ENCODE peak calls at places on chromosome 9, in ten cellular contexts. H is mucosa of gallbladder; O is ACHN; W is AG09319; D is iPS-NIHi11; Z is GM12864; K is cardiac muscle cell; J is activated T-cell treated with anti-CD3 and anti-CD28 coated beads, Interleukin-2, amount 50 U/mL, for 4 hours; Y is foreskin fibroblast; R is effector CD8-positive, alpha-beta T cell. V is an unnamed sample.

GRCh38 chr9:85163415-85163814 is 493.9 kb downstream of the NTRK2 start:
- DNase-seq in Y (no peak), H (no peak), O (no peak), R (no peak), K (peak), Z (no peak), W (no peak), D (no peak), J (no peak), V (no peak)

GRCh38 chr9:124764774-124765438 is 6.2 kb downstream of the NR6A1 start:
- DNase-seq in Z (no peak), D (no peak), O (peak), W (no peak), H (no peak), K (peak), J (no peak), R (no peak), Y (no peak), V (peak)

GRCh38 chr9:84862786-84863185 is 193.3 kb downstream of the NTRK2 start:
- DNase-seq in W (no peak), O (no peak), D (peak), Z (no peak), Y (peak), K (peak), H (no peak), R (no peak), J (no peak), V (peak)

GRCh38 chr9:115275753-115276152 is 157.8 kb upstream of the TNC start:
- DNase-seq in O (no peak), H (peak), W (no peak), D (no peak), J (no peak), Z (no peak), K (no peak), Y (no peak), R (no peak), V (no peak)

GRCh38 chr9:115018547-115019435 is 88.4 kb upstream of the TNFSF8 start:
- DNase-seq in Z (no peak), O (no peak), K (peak), J (no peak), R (no peak), W (peak), D (no peak), H (no peak), Y (peak), V (peak)

GRCh38 chr9:112338561-112338960 is 5.1 kb upstream of the PTBP3 start:
- DNase-seq in K (no peak), W (no peak), Z (no peak), D (no peak), O (peak), Y (peak), H (no peak), R (no peak), J (no peak), V (no peak)

GRCh38 chr9:131807131-131807990 is 67.5 kb upstream of the RAPGEF1 start:
- DNase-seq in D (peak), O (no peak), Z (no peak), W (no peak), J (no peak), K (no peak), R (no peak), H (no peak), Y (no peak), V (peak)

GRCh38 chr9:69932901-69933300 is 110.7 kb upstream of the MAMDC2 start:
- DNase-seq in J (no peak), K (peak), O (peak), H (no peak), W (no peak), Z (no peak), D (no peak), Y (no peak), R (no peak), V (peak)

GRCh38 chr9:131757549-131757948 is 17.7 kb upstream of the RAPGEF1 start:
- DNase-seq in D (no peak), W (no peak), H (no peak), K (no peak), Y (no peak), J (no peak), R (no peak), Z (no peak), O (no peak), V (no peak)

GRCh38 chr9:88501086-88501485 is 33.9 kb upstream of the NXNL2 start:
- DNase-seq in H (no peak), R (no peak), D (no peak), O (no peak), Y (no peak), Z (no peak), K (no peak), J (no peak), W (no peak), V (no peak)

GRCh38 chr9:131635285-131635684 is 90.0 kb downstream of the PRRT1B start:
- DNase-seq in H (peak), J (peak), W (peak), K (peak), R (peak), O (peak), D (peak), Y (peak), Z (no peak), V (peak)

GRCh38 chr9:79980440-79980839 is 408.7 kb downstream of the TLE4 start:
- DNase-seq in D (no peak), J (no peak), W (no peak), K (no peak), R (no peak), H (no peak), Y (no peak), O (no peak), Z (no peak), V (no peak)

GRCh38 chr9:127904888-127905728 is 5.7 kb upstream of the ST6GALNAC6 start:
- DNase-seq in K (no peak), Y (no peak), H (no peak), D (no peak), W (no peak), O (no peak), J (peak), R (peak), Z (peak), V (no peak)

GRCh38 chr9:136728548-136729123 is 14.1 kb downstream of the LCN10 start:
- DNase-seq in J (no peak), H (no peak), W (no peak), Y (peak), O (peak), D (peak), R (no peak), K (peak), Z (no peak), V (peak)

GRCh38 chr9:2291980-2292704 is 277.0 kb downstream of the SMARCA2 start:
- DNase-seq in K (peak), H (no peak), Y (peak), R (no peak), O (no peak), D (peak), W (no peak), Z (no peak), J (no peak), V (peak)

GRCh38 chr9:96617439-96618185 is 2.0 kb downstream of the CDC14B start:
- DNase-seq in Y (no peak), O (no peak), R (no peak), H (no peak), J (no peak), W (no peak), Z (no peak), D (no peak), K (no peak), V (no peak)

GRCh38 chr9:26131891-26132290 is 453.6 kb upstream of the TUSC1 start:
- DNase-seq in R (no peak), Z (no peak), W (no peak), O (no peak), K (peak), J (no peak), D (no peak), Y (peak), H (no peak), V (no peak)

GRCh38 chr9:78004478-78005229 is 27.0 kb downstream of the GNAQ start:
- DNase-seq in Z (no peak), Y (no peak), H (peak), R (no peak), J (no peak), W (no peak), D (no peak), K (peak), O (no peak), V (no peak)

GRCh38 chr9:136117291-136118060 is 1.2 kb downstream of the TMEM250 start:
- DNase-seq in D (no peak), H (no peak), Y (no peak), O (peak), Z (no peak), R (no peak), K (peak), W (no peak), J (no peak), V (no peak)

GRCh38 chr9:94167055-94167346 is 82.7 kb downstream of the PTPDC1 start:
- DNase-seq in Z (no peak), J (no peak), R (no peak), K (no peak), Y (no peak), H (no peak), W (no peak), D (no peak), O (no peak), V (peak)

V was measured in mesendoderm.